ENCODE peak calls at places on chromosome 6, in four cellular contexts. W, K, F and D are unnamed samples.

GRCh38 chr6:7200598-7201443 is 93.1 kb downstream of the RREB1 start:
- DNase-seq in W (peak; percentile 87), K (no peak), F (peak; percentile 73), D (no peak)

GRCh38 chr6:160040055-160040454 is 71.2 kb downstream of the IGF2R start:
- DNase-seq in W (no peak), K (no peak), F (no peak), D (no peak)

GRCh38 chr6:40798069-40798770 is 211.1 kb upstream of the LRFN2 start:
- DNase-seq in W (no peak), K (no peak), F (no peak), D (no peak)

GRCh38 chr6:100463685-100464161 is 998 bp downstream of the SIM1 start:
- DNase-seq in W (no peak), K (no peak), F (no peak), D (no peak)

GRCh38 chr6:42017021-42017643 is 33.2 kb upstream of the TAF8 start:
- DNase-seq in W (peak; percentile 74), K (no peak), F (no peak), D (no peak)

GRCh38 chr6:111676383-111676782 is 70.7 kb upstream of the TRAF3IP2 start:
- DNase-seq in W (no peak), K (no peak), F (no peak), D (no peak)

GRCh38 chr6:106476326-106477105 is 116.0 kb downstream of the CRYBG1 start:
- DNase-seq in W (peak; percentile 82), K (no peak), F (no peak), D (peak; percentile 88)

GRCh38 chr6:170206317-170206621 is 84.6 kb downstream of the DLL1 start:
- DNase-seq in W (no peak), K (no peak), F (peak; percentile 5), D (no peak)

GRCh38 chr6:148671085-148671484 is 75.7 kb upstream of the UST start:
- DNase-seq in W (no peak), K (no peak), F (no peak), D (no peak)

GRCh38 chr6:125279961-125280360 is 21.8 kb downstream of the HDDC2 start:
- DNase-seq in W (no peak), K (no peak), F (no peak), D (no peak)

GRCh38 chr6:109449789-109450673 is 5.5 kb downstream of the MICAL1 start:
- DNase-seq in W (no peak), K (no peak), F (no peak), D (no peak)

DNA sequence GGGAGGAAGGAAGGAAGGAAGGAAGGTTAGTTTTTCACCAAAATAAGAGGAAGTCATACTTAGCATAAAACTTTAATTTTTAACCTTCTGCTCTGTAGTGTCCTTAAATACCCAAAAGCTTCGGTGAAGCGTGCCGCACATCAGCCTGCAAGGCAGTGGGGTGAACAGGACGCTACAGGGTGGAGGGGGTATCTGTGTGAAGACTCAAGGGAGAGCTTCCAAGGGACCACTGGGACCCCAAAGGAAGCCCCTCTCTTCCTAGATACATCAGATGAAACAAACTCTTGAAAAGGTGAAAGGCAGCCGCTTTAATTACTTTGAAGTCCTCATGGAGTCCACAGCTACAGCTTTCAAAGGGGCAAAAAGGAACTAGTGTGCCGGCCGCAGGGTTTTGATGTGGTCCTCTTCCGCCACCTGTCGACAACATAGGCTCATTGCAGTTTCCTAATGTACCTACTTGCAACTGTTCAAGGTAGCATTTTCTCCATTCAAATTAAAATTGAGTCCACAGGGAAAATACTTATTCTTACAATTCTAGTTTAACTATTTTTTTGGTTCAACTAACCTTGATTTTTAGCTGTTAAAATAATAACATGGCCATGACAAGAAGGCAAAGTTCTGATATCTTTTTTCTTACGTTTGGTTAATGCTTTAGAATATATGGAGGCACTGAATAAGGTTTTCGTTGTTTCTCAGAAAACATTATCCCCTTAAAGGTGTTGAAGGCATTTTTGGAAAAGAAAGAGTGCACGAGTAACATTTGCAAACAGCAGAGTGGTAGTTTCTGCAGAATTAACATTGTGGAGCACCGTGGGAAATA is 135.0 kb upstream of the RIPOR2 start:
- DNase-seq in W (peak; percentile 54), K (peak; percentile 74), F (peak; percentile 78), D (peak; percentile 34)
- H3K4me3 ChIP-seq in W (no peak overlapping the region), K (no peak overlapping the region), F (no peak overlapping the region), D (no peak overlapping the region)

GRCh38 chr6:34205916-34206315 is 30.8 kb upstream of the HMGA1 start:
- DNase-seq in W (no peak), K (no peak), F (no peak), D (no peak)
- TF ChIP-seq CTCF in W (no peak), K (no peak), F (no peak), D (no peak)

DNA sequence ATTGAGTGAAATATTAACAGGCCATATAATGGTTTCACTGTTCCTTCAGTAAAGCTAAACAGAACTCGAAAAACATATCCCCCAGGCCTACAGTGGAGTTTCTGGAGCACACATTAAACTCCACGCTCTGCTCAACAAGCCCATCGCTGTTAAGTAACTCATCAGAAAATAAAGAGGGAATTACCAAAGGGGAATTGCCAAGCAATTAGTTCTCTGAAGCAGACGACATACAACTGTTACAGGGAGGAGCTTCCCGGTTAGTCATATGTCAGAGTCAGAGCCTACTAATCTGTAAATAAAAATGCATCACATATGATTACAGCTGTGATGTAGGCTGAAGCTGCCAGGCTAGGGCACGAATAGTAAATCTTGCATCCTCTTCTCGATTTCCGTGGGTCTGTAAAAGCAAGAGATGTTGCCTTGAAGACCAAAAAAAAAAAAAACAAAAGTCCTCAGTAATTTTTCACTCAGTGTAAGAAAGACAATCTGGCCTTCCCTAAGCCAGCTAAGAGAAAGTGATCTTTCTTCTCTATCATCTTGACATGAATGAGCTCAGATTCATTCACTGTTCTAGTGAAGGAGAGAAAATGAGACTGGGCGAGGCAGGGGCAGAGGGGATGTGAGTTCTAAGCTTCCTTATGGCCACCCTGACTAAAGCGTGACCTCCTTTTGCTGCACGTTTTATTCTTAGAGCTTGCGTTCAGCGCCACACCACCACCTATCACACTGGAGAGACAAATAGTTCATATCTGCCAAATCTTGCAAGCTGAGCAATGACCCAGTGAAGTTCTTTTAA is 13.8 kb downstream of the ATXN1 start:
- DNase-seq in W (peak; percentile 80), K (no peak), F (no peak), D (peak; percentile 79)
- H3K4me3 ChIP-seq in W (no peak overlapping the region), K (no peak overlapping the region), F (no peak overlapping the region), D (no peak overlapping the region)

GRCh38 chr6:167968091-167968490 is 29.4 kb upstream of the KIF25 start:
- DNase-seq in W (no peak), K (no peak), F (peak; percentile 73), D (no peak)
- TF ChIP-seq CTCF in W (peak; percentile 55), K (peak; percentile 45), F (peak; percentile 26), D (peak; percentile 65)

GRCh38 chr6:166174031-166174430 is 6.4 kb upstream of the TBXT start:
- DNase-seq in W (no peak), K (no peak), F (no peak), D (no peak)
- H3K4me3 ChIP-seq in W (no peak overlapping the region), K (no peak overlapping the region), F (no peak overlapping the region), D (no peak overlapping the region)